ENCODE peak calls at places on chromosomes 2 and 18, in seven cellular contexts. One of them, this sample, is unnamed.

GRCh38 chr2:70388128-70388527 is 86.3 kb upstream of the FAM136A start:
- DNase-seq in activated naive CD8-positive, alpha-beta T cell treated with anti-CD3 and anti-CD28 coated beads, Interleukin-2, amount 50 U/mL, for 24 hours: no peak
- DNase-seq in ELF-1: no peak
- DNase-seq in kidney tubule cell: peak
- DNase-seq in MM.1S: no peak
- DNase-seq in stimulated activated CD4-positive, alpha-beta T cell treated with anti-CD3 and anti-CD28 coated beads, Interleukin-2, amount 100 ng/mL, for 24 hours: no peak
- DNase-seq in suprapubic skin: no peak
- DNase-seq in this sample: no peak

GRCh38 chr2:238899386-238899785 is 51.5 kb downstream of the TWIST2 start:
- DNase-seq in stimulated activated CD4-positive, alpha-beta T cell treated with anti-CD3 and anti-CD28 coated beads, Interleukin-2, amount 100 ng/mL, for 24 hours: no peak
- DNase-seq in suprapubic skin: no peak
- DNase-seq in MM.1S: no peak
- DNase-seq in kidney tubule cell: no peak
- DNase-seq in ELF-1: no peak
- DNase-seq in activated naive CD8-positive, alpha-beta T cell treated with anti-CD3 and anti-CD28 coated beads, Interleukin-2, amount 50 U/mL, for 24 hours: no peak
- DNase-seq in this sample: no peak

GRCh38 chr2:174603280-174603679 is 5.7 kb upstream of the WIPF1 start:
- DNase-seq in MM.1S: peak
- DNase-seq in kidney tubule cell: peak
- DNase-seq in ELF-1: peak
- DNase-seq in stimulated activated CD4-positive, alpha-beta T cell treated with anti-CD3 and anti-CD28 coated beads, Interleukin-2, amount 100 ng/mL, for 24 hours: peak
- DNase-seq in activated naive CD8-positive, alpha-beta T cell treated with anti-CD3 and anti-CD28 coated beads, Interleukin-2, amount 50 U/mL, for 24 hours: peak
- DNase-seq in suprapubic skin: no peak
- DNase-seq in this sample: peak

GRCh38 chr2:185567940-185568339 is 170.7 kb upstream of the FSIP2 start:
- DNase-seq in activated naive CD8-positive, alpha-beta T cell treated with anti-CD3 and anti-CD28 coated beads, Interleukin-2, amount 50 U/mL, for 24 hours: no peak
- DNase-seq in stimulated activated CD4-positive, alpha-beta T cell treated with anti-CD3 and anti-CD28 coated beads, Interleukin-2, amount 100 ng/mL, for 24 hours: no peak
- DNase-seq in MM.1S: no peak
- DNase-seq in kidney tubule cell: no peak
- DNase-seq in suprapubic skin: no peak
- DNase-seq in ELF-1: peak
- DNase-seq in this sample: no peak

GRCh38 chr2:198991431-198991830 is 466.3 kb downstream of the SATB2 start:
- DNase-seq in ELF-1: no peak
- DNase-seq in MM.1S: no peak
- DNase-seq in kidney tubule cell: no peak
- DNase-seq in stimulated activated CD4-positive, alpha-beta T cell treated with anti-CD3 and anti-CD28 coated beads, Interleukin-2, amount 100 ng/mL, for 24 hours: no peak
- DNase-seq in activated naive CD8-positive, alpha-beta T cell treated with anti-CD3 and anti-CD28 coated beads, Interleukin-2, amount 50 U/mL, for 24 hours: no peak
- DNase-seq in suprapubic skin: no peak
- DNase-seq in this sample: no peak

GRCh38 chr2:28958689-28959088 is 22.4 kb upstream of the TOGARAM2 start:
- DNase-seq in activated naive CD8-positive, alpha-beta T cell treated with anti-CD3 and anti-CD28 coated beads, Interleukin-2, amount 50 U/mL, for 24 hours: peak
- DNase-seq in suprapubic skin: peak
- DNase-seq in stimulated activated CD4-positive, alpha-beta T cell treated with anti-CD3 and anti-CD28 coated beads, Interleukin-2, amount 100 ng/mL, for 24 hours: peak
- DNase-seq in ELF-1: peak
- DNase-seq in MM.1S: peak
- DNase-seq in kidney tubule cell: peak
- DNase-seq in this sample: peak

GRCh38 chr2:231640646-231641111 is 48.0 kb downstream of the TEX44 start:
- DNase-seq in MM.1S: no peak
- DNase-seq in suprapubic skin: peak
- DNase-seq in ELF-1: peak
- DNase-seq in stimulated activated CD4-positive, alpha-beta T cell treated with anti-CD3 and anti-CD28 coated beads, Interleukin-2, amount 100 ng/mL, for 24 hours: no peak
- DNase-seq in activated naive CD8-positive, alpha-beta T cell treated with anti-CD3 and anti-CD28 coated beads, Interleukin-2, amount 50 U/mL, for 24 hours: no peak
- DNase-seq in kidney tubule cell: peak
- DNase-seq in this sample: peak

GRCh38 chr2:219461669-219462068 is 27.0 kb downstream of the SPEG start:
- DNase-seq in kidney tubule cell: no peak
- DNase-seq in stimulated activated CD4-positive, alpha-beta T cell treated with anti-CD3 and anti-CD28 coated beads, Interleukin-2, amount 100 ng/mL, for 24 hours: no peak
- DNase-seq in ELF-1: peak
- DNase-seq in MM.1S: no peak
- DNase-seq in suprapubic skin: no peak
- DNase-seq in activated naive CD8-positive, alpha-beta T cell treated with anti-CD3 and anti-CD28 coated beads, Interleukin-2, amount 50 U/mL, for 24 hours: no peak
- DNase-seq in this sample: no peak

GRCh38 chr2:233513953-233514655 is 52.5 kb downstream of the USP40 start:
- DNase-seq in MM.1S: peak
- DNase-seq in activated naive CD8-positive, alpha-beta T cell treated with anti-CD3 and anti-CD28 coated beads, Interleukin-2, amount 50 U/mL, for 24 hours: no peak
- DNase-seq in ELF-1: no peak
- DNase-seq in kidney tubule cell: no peak
- DNase-seq in stimulated activated CD4-positive, alpha-beta T cell treated with anti-CD3 and anti-CD28 coated beads, Interleukin-2, amount 100 ng/mL, for 24 hours: no peak
- DNase-seq in suprapubic skin: no peak
- DNase-seq in this sample: peak

GRCh38 chr2:71456617-71457016 is 3.3 kb downstream of the DYSF start:
- DNase-seq in activated naive CD8-positive, alpha-beta T cell treated with anti-CD3 and anti-CD28 coated beads, Interleukin-2, amount 50 U/mL, for 24 hours: no peak
- DNase-seq in ELF-1: no peak
- DNase-seq in stimulated activated CD4-positive, alpha-beta T cell treated with anti-CD3 and anti-CD28 coated beads, Interleukin-2, amount 100 ng/mL, for 24 hours: no peak
- DNase-seq in kidney tubule cell: peak
- DNase-seq in MM.1S: no peak
- DNase-seq in suprapubic skin: no peak
- DNase-seq in this sample: no peak

GRCh38 chr2:43611987-43612894 is 16.4 kb upstream of the THADA start:
- DNase-seq in activated naive CD8-positive, alpha-beta T cell treated with anti-CD3 and anti-CD28 coated beads, Interleukin-2, amount 50 U/mL, for 24 hours: peak
- DNase-seq in ELF-1: peak
- DNase-seq in stimulated activated CD4-positive, alpha-beta T cell treated with anti-CD3 and anti-CD28 coated beads, Interleukin-2, amount 100 ng/mL, for 24 hours: peak
- DNase-seq in MM.1S: peak
- DNase-seq in suprapubic skin: no peak
- DNase-seq in kidney tubule cell: peak
- DNase-seq in this sample: peak

GRCh38 chr2:196291873-196292800 is 120.8 kb upstream of the STK17B start:
- DNase-seq in stimulated activated CD4-positive, alpha-beta T cell treated with anti-CD3 and anti-CD28 coated beads, Interleukin-2, amount 100 ng/mL, for 24 hours: no peak
- DNase-seq in suprapubic skin: no peak
- DNase-seq in kidney tubule cell: peak
- DNase-seq in ELF-1: peak
- DNase-seq in MM.1S: peak
- DNase-seq in activated naive CD8-positive, alpha-beta T cell treated with anti-CD3 and anti-CD28 coated beads, Interleukin-2, amount 50 U/mL, for 24 hours: no peak
- DNase-seq in this sample: no peak

GRCh38 chr2:127721311-127721977 is 20.1 kb downstream of the SFT2D3 start:
- DNase-seq in ELF-1: no peak
- DNase-seq in suprapubic skin: no peak
- DNase-seq in MM.1S: no peak
- DNase-seq in activated naive CD8-positive, alpha-beta T cell treated with anti-CD3 and anti-CD28 coated beads, Interleukin-2, amount 50 U/mL, for 24 hours: no peak
- DNase-seq in stimulated activated CD4-positive, alpha-beta T cell treated with anti-CD3 and anti-CD28 coated beads, Interleukin-2, amount 100 ng/mL, for 24 hours: no peak
- DNase-seq in kidney tubule cell: peak
- DNase-seq in this sample: no peak

GRCh38 chr18:56302161-56302560 is 336.2 kb downstream of the TXNL1 start:
- DNase-seq in MM.1S: no peak
- DNase-seq in ELF-1: no peak
- DNase-seq in kidney tubule cell: no peak
- DNase-seq in suprapubic skin: no peak
- DNase-seq in stimulated activated CD4-positive, alpha-beta T cell treated with anti-CD3 and anti-CD28 coated beads, Interleukin-2, amount 100 ng/mL, for 24 hours: no peak
- DNase-seq in activated naive CD8-positive, alpha-beta T cell treated with anti-CD3 and anti-CD28 coated beads, Interleukin-2, amount 50 U/mL, for 24 hours: no peak
- DNase-seq in this sample: no peak

GRCh38 chr18:22637787-22638186 is 220.1 kb upstream of the CTAGE1 start:
- DNase-seq in stimulated activated CD4-positive, alpha-beta T cell treated with anti-CD3 and anti-CD28 coated beads, Interleukin-2, amount 100 ng/mL, for 24 hours: no peak
- DNase-seq in ELF-1: no peak
- DNase-seq in activated naive CD8-positive, alpha-beta T cell treated with anti-CD3 and anti-CD28 coated beads, Interleukin-2, amount 50 U/mL, for 24 hours: no peak
- DNase-seq in suprapubic skin: no peak
- DNase-seq in MM.1S: no peak
- DNase-seq in kidney tubule cell: peak
- DNase-seq in this sample: no peak

GRCh38 chr2:4047961-4048891 is 344.9 kb downstream of the DCDC2C start:
- DNase-seq in stimulated activated CD4-positive, alpha-beta T cell treated with anti-CD3 and anti-CD28 coated beads, Interleukin-2, amount 100 ng/mL, for 24 hours: no peak
- DNase-seq in suprapubic skin: no peak
- DNase-seq in kidney tubule cell: peak
- DNase-seq in MM.1S: no peak
- DNase-seq in ELF-1: no peak
- DNase-seq in activated naive CD8-positive, alpha-beta T cell treated with anti-CD3 and anti-CD28 coated beads, Interleukin-2, amount 50 U/mL, for 24 hours: no peak
- DNase-seq in this sample: no peak

GRCh38 chr2:108267117-108267516 is 21.6 kb upstream of the SULT1C2 start:
- DNase-seq in ELF-1: no peak
- DNase-seq in stimulated activated CD4-positive, alpha-beta T cell treated with anti-CD3 and anti-CD28 coated beads, Interleukin-2, amount 100 ng/mL, for 24 hours: no peak
- DNase-seq in kidney tubule cell: peak
- DNase-seq in suprapubic skin: no peak
- DNase-seq in activated naive CD8-positive, alpha-beta T cell treated with anti-CD3 and anti-CD28 coated beads, Interleukin-2, amount 50 U/mL, for 24 hours: no peak
- DNase-seq in MM.1S: no peak
- DNase-seq in this sample: no peak

GRCh38 chr2:159971365-159972122 is 90.9 kb downstream of the PLA2R1 start:
- DNase-seq in suprapubic skin: no peak
- DNase-seq in activated naive CD8-positive, alpha-beta T cell treated with anti-CD3 and anti-CD28 coated beads, Interleukin-2, amount 50 U/mL, for 24 hours: no peak
- DNase-seq in ELF-1: no peak
- DNase-seq in kidney tubule cell: no peak
- DNase-seq in stimulated activated CD4-positive, alpha-beta T cell treated with anti-CD3 and anti-CD28 coated beads, Interleukin-2, amount 100 ng/mL, for 24 hours: no peak
- DNase-seq in MM.1S: no peak
- DNase-seq in this sample: no peak

GRCh38 chr18:30352551-30353168 is 689.9 kb downstream of the DSC3 start:
- DNase-seq in kidney tubule cell: no peak
- DNase-seq in ELF-1: no peak
- DNase-seq in MM.1S: no peak
- DNase-seq in suprapubic skin: no peak
- DNase-seq in stimulated activated CD4-positive, alpha-beta T cell treated with anti-CD3 and anti-CD28 coated beads, Interleukin-2, amount 100 ng/mL, for 24 hours: no peak
- DNase-seq in activated naive CD8-positive, alpha-beta T cell treated with anti-CD3 and anti-CD28 coated beads, Interleukin-2, amount 50 U/mL, for 24 hours: no peak
- DNase-seq in this sample: no peak

GRCh38 chr18:48926420-48926857 is 24.3 kb downstream of the SMAD7 start:
- DNase-seq in suprapubic skin: no peak
- DNase-seq in activated naive CD8-positive, alpha-beta T cell treated with anti-CD3 and anti-CD28 coated beads, Interleukin-2, amount 50 U/mL, for 24 hours: no peak
- DNase-seq in kidney tubule cell: no peak
- DNase-seq in MM.1S: no peak
- DNase-seq in ELF-1: no peak
- DNase-seq in stimulated activated CD4-positive, alpha-beta T cell treated with anti-CD3 and anti-CD28 coated beads, Interleukin-2, amount 100 ng/mL, for 24 hours: no peak
- DNase-seq in this sample: peak

GRCh38 chr2:121333834-121334558 is 49.0 kb upstream of the TFCP2L1 start:
- DNase-seq in MM.1S: no peak
- DNase-seq in ELF-1: no peak
- DNase-seq in suprapubic skin: peak
- DNase-seq in activated naive CD8-positive, alpha-beta T cell treated with anti-CD3 and anti-CD28 coated beads, Interleukin-2, amount 50 U/mL, for 24 hours: no peak
- DNase-seq in kidney tubule cell: no peak
- DNase-seq in stimulated activated CD4-positive, alpha-beta T cell treated with anti-CD3 and anti-CD28 coated beads, Interleukin-2, amount 100 ng/mL, for 24 hours: no peak
- DNase-seq in this sample: no peak

GRCh38 chr2:11876889-11877288 is 130.5 kb downstream of the LPIN1 start:
- DNase-seq in kidney tubule cell: no peak
- DNase-seq in MM.1S: no peak
- DNase-seq in suprapubic skin: no peak
- DNase-seq in stimulated activated CD4-positive, alpha-beta T cell treated with anti-CD3 and anti-CD28 coated beads, Interleukin-2, amount 100 ng/mL, for 24 hours: peak
- DNase-seq in ELF-1: no peak
- DNase-seq in activated naive CD8-positive, alpha-beta T cell treated with anti-CD3 and anti-CD28 coated beads, Interleukin-2, amount 50 U/mL, for 24 hours: no peak
- DNase-seq in this sample: no peak

GRCh38 chr2:164794432-164795231 is 47.0 kb downstream of the COBLL1 start:
- DNase-seq in ELF-1: no peak
- DNase-seq in suprapubic skin: no peak
- DNase-seq in kidney tubule cell: peak
- DNase-seq in stimulated activated CD4-positive, alpha-beta T cell treated with anti-CD3 and anti-CD28 coated beads, Interleukin-2, amount 100 ng/mL, for 24 hours: no peak
- DNase-seq in activated naive CD8-positive, alpha-beta T cell treated with anti-CD3 and anti-CD28 coated beads, Interleukin-2, amount 50 U/mL, for 24 hours: no peak
- DNase-seq in MM.1S: no peak
- DNase-seq in this sample: no peak

GRCh38 chr2:104658840-104659591 is 194.9 kb upstream of the POU3F3 start:
- DNase-seq in stimulated activated CD4-positive, alpha-beta T cell treated with anti-CD3 and anti-CD28 coated beads, Interleukin-2, amount 100 ng/mL, for 24 hours: no peak
- DNase-seq in ELF-1: peak
- DNase-seq in kidney tubule cell: no peak
- DNase-seq in activated naive CD8-positive, alpha-beta T cell treated with anti-CD3 and anti-CD28 coated beads, Interleukin-2, amount 50 U/mL, for 24 hours: no peak
- DNase-seq in suprapubic skin: no peak
- DNase-seq in MM.1S: no peak
- DNase-seq in this sample: no peak

GRCh38 chr2:182504903-182505302 is 78.1 kb upstream of the PDE1A start:
- DNase-seq in ELF-1: peak
- DNase-seq in suprapubic skin: no peak
- DNase-seq in MM.1S: no peak
- DNase-seq in kidney tubule cell: no peak
- DNase-seq in stimulated activated CD4-positive, alpha-beta T cell treated with anti-CD3 and anti-CD28 coated beads, Interleukin-2, amount 100 ng/mL, for 24 hours: no peak
- DNase-seq in activated naive CD8-positive, alpha-beta T cell treated with anti-CD3 and anti-CD28 coated beads, Interleukin-2, amount 50 U/mL, for 24 hours: no peak
- DNase-seq in this sample: no peak

GRCh38 chr2:16665746-16666452 is at the start of gene CYRIA:
- DNase-seq in ELF-1: no peak
- DNase-seq in activated naive CD8-positive, alpha-beta T cell treated with anti-CD3 and anti-CD28 coated beads, Interleukin-2, amount 50 U/mL, for 24 hours: peak
- DNase-seq in kidney tubule cell: peak
- DNase-seq in stimulated activated CD4-positive, alpha-beta T cell treated with anti-CD3 and anti-CD28 coated beads, Interleukin-2, amount 100 ng/mL, for 24 hours: peak
- DNase-seq in suprapubic skin: no peak
- DNase-seq in MM.1S: peak
- DNase-seq in this sample: peak

GRCh38 chr2:20534913-20535801 is 88.3 kb downstream of the RHOB start:
- DNase-seq in stimulated activated CD4-positive, alpha-beta T cell treated with anti-CD3 and anti-CD28 coated beads, Interleukin-2, amount 100 ng/mL, for 24 hours: no peak
- DNase-seq in activated naive CD8-positive, alpha-beta T cell treated with anti-CD3 and anti-CD28 coated beads, Interleukin-2, amount 50 U/mL, for 24 hours: no peak
- DNase-seq in ELF-1: peak
- DNase-seq in suprapubic skin: no peak
- DNase-seq in MM.1S: no peak
- DNase-seq in kidney tubule cell: no peak
- DNase-seq in this sample: no peak

GRCh38 chr18:45566025-45566740 is 49.1 kb upstream of the SLC14A2 start:
- DNase-seq in kidney tubule cell: peak
- DNase-seq in ELF-1: peak
- DNase-seq in activated naive CD8-positive, alpha-beta T cell treated with anti-CD3 and anti-CD28 coated beads, Interleukin-2, amount 50 U/mL, for 24 hours: no peak
- DNase-seq in stimulated activated CD4-positive, alpha-beta T cell treated with anti-CD3 and anti-CD28 coated beads, Interleukin-2, amount 100 ng/mL, for 24 hours: no peak
- DNase-seq in suprapubic skin: peak
- DNase-seq in MM.1S: no peak
- DNase-seq in this sample: no peak

GRCh38 chr2:240526521-240526920 is 31.3 kb downstream of the ANKMY1 start:
- DNase-seq in ELF-1: no peak
- DNase-seq in activated naive CD8-positive, alpha-beta T cell treated with anti-CD3 and anti-CD28 coated beads, Interleukin-2, amount 50 U/mL, for 24 hours: no peak
- DNase-seq in suprapubic skin: no peak
- DNase-seq in MM.1S: no peak
- DNase-seq in kidney tubule cell: no peak
- DNase-seq in stimulated activated CD4-positive, alpha-beta T cell treated with anti-CD3 and anti-CD28 coated beads, Interleukin-2, amount 100 ng/mL, for 24 hours: no peak
- DNase-seq in this sample: no peak

GRCh38 chr2:175930504-175930903 is 71.6 kb downstream of the LNPK start:
- DNase-seq in kidney tubule cell: no peak
- DNase-seq in suprapubic skin: no peak
- DNase-seq in activated naive CD8-positive, alpha-beta T cell treated with anti-CD3 and anti-CD28 coated beads, Interleukin-2, amount 50 U/mL, for 24 hours: no peak
- DNase-seq in MM.1S: no peak
- DNase-seq in stimulated activated CD4-positive, alpha-beta T cell treated with anti-CD3 and anti-CD28 coated beads, Interleukin-2, amount 100 ng/mL, for 24 hours: no peak
- DNase-seq in ELF-1: no peak
- DNase-seq in this sample: no peak

GRCh38 chr2:24768013-24768412 is 25.2 kb downstream of the PTRHD1 start:
- DNase-seq in kidney tubule cell: no peak
- DNase-seq in MM.1S: no peak
- DNase-seq in suprapubic skin: no peak
- DNase-seq in stimulated activated CD4-positive, alpha-beta T cell treated with anti-CD3 and anti-CD28 coated beads, Interleukin-2, amount 100 ng/mL, for 24 hours: no peak
- DNase-seq in activated naive CD8-positive, alpha-beta T cell treated with anti-CD3 and anti-CD28 coated beads, Interleukin-2, amount 50 U/mL, for 24 hours: no peak
- DNase-seq in ELF-1: no peak
- DNase-seq in this sample: peak

GRCh38 chr2:215751200-215751910 is 262.0 kb downstream of the MREG start:
- DNase-seq in MM.1S: no peak
- DNase-seq in activated naive CD8-positive, alpha-beta T cell treated with anti-CD3 and anti-CD28 coated beads, Interleukin-2, amount 50 U/mL, for 24 hours: no peak
- DNase-seq in suprapubic skin: no peak
- DNase-seq in ELF-1: no peak
- DNase-seq in stimulated activated CD4-positive, alpha-beta T cell treated with anti-CD3 and anti-CD28 coated beads, Interleukin-2, amount 100 ng/mL, for 24 hours: no peak
- DNase-seq in kidney tubule cell: peak
- DNase-seq in this sample: no peak